ENCODE peak calls at places on chromosomes 7 and 10, in eight cellular contexts. One of them, this sample, is unnamed.

GRCh38 chr10:79224992-79225391 is 122.3 kb upstream of the PPIF start:
- DNase-seq in central memory CD4-positive, alpha-beta T cell: no peak
- DNase-seq in NCI-H1105: no peak
- DNase-seq in AG08395: no peak
- DNase-seq in M059J: no peak
- DNase-seq in H7: no peak
- DNase-seq in GM13977: no peak
- DNase-seq in fibroblast of the conjunctiva: no peak
- DNase-seq in this sample: no peak

GRCh38 chr7:6074612-6075380 is 43.6 kb downstream of the ANKRD61 start:
- DNase-seq in GM13977: no peak
- DNase-seq in M059J: no peak
- DNase-seq in central memory CD4-positive, alpha-beta T cell: no peak
- DNase-seq in H7: no peak
- DNase-seq in fibroblast of the conjunctiva: no peak
- DNase-seq in AG08395: no peak
- DNase-seq in NCI-H1105: no peak
- DNase-seq in this sample: no peak

GRCh38 chr10:59991117-59991516 is 84.8 kb upstream of the CCDC6 start:
- DNase-seq in central memory CD4-positive, alpha-beta T cell: no peak
- DNase-seq in H7: no peak
- DNase-seq in NCI-H1105: peak
- DNase-seq in M059J: no peak
- DNase-seq in GM13977: no peak
- DNase-seq in AG08395: no peak
- DNase-seq in fibroblast of the conjunctiva: no peak
- DNase-seq in this sample: no peak

GRCh38 chr10:19629559-19629958 is 186.7 kb upstream of the PLXDC2 start:
- DNase-seq in fibroblast of the conjunctiva: peak
- DNase-seq in GM13977: no peak
- DNase-seq in AG08395: peak
- DNase-seq in central memory CD4-positive, alpha-beta T cell: no peak
- DNase-seq in M059J: no peak
- DNase-seq in NCI-H1105: no peak
- DNase-seq in H7: peak
- DNase-seq in this sample: peak

GRCh38 chr10:57818522-57818921 is 449.2 kb downstream of the IPMK start:
- DNase-seq in GM13977: no peak
- DNase-seq in AG08395: no peak
- DNase-seq in H7: no peak
- DNase-seq in fibroblast of the conjunctiva: no peak
- DNase-seq in M059J: no peak
- DNase-seq in NCI-H1105: peak
- DNase-seq in central memory CD4-positive, alpha-beta T cell: no peak
- DNase-seq in this sample: no peak

GRCh38 chr10:61939575-61940301 is 38.2 kb downstream of the ARID5B start:
- DNase-seq in fibroblast of the conjunctiva: peak
- DNase-seq in AG08395: peak
- DNase-seq in M059J: peak
- DNase-seq in GM13977: no peak
- DNase-seq in central memory CD4-positive, alpha-beta T cell: no peak
- DNase-seq in NCI-H1105: no peak
- DNase-seq in H7: no peak
- DNase-seq in this sample: peak

GRCh38 chr7:151689196-151689971 is 169.7 kb upstream of the RHEB start:
- DNase-seq in central memory CD4-positive, alpha-beta T cell: no peak
- DNase-seq in M059J: peak
- DNase-seq in GM13977: no peak
- DNase-seq in NCI-H1105: peak
- DNase-seq in H7: peak
- DNase-seq in AG08395: no peak
- DNase-seq in fibroblast of the conjunctiva: no peak
- DNase-seq in this sample: no peak

GRCh38 chr10:90530526-90530925 is 327.3 kb downstream of the HTR7 start:
- DNase-seq in AG08395: no peak
- DNase-seq in fibroblast of the conjunctiva: no peak
- DNase-seq in M059J: peak
- DNase-seq in GM13977: no peak
- DNase-seq in H7: no peak
- DNase-seq in NCI-H1105: no peak
- DNase-seq in central memory CD4-positive, alpha-beta T cell: no peak
- DNase-seq in this sample: no peak

GRCh38 chr7:105354383-105354782 is 34.3 kb downstream of the SRPK2 start:
- DNase-seq in central memory CD4-positive, alpha-beta T cell: no peak
- DNase-seq in M059J: no peak
- DNase-seq in fibroblast of the conjunctiva: no peak
- DNase-seq in GM13977: no peak
- DNase-seq in NCI-H1105: no peak
- DNase-seq in H7: no peak
- DNase-seq in AG08395: no peak
- DNase-seq in this sample: no peak

GRCh38 chr7:94540428-94540827 is 30.8 kb downstream of the CASD1 start:
- DNase-seq in AG08395: no peak
- DNase-seq in M059J: no peak
- DNase-seq in fibroblast of the conjunctiva: no peak
- DNase-seq in H7: no peak
- DNase-seq in GM13977: no peak
- DNase-seq in NCI-H1105: no peak
- DNase-seq in central memory CD4-positive, alpha-beta T cell: no peak
- DNase-seq in this sample: no peak

GRCh38 chr7:2851499-2851898 is 7.4 kb upstream of the GNA12 start:
- DNase-seq in central memory CD4-positive, alpha-beta T cell: no peak
- DNase-seq in H7: no peak
- DNase-seq in NCI-H1105: no peak
- DNase-seq in GM13977: no peak
- DNase-seq in AG08395: no peak
- DNase-seq in M059J: peak
- DNase-seq in fibroblast of the conjunctiva: no peak
- DNase-seq in this sample: no peak

GRCh38 chr10:124214610-124215009 is 121.2 kb upstream of the CHST15 start:
- DNase-seq in central memory CD4-positive, alpha-beta T cell: no peak
- DNase-seq in GM13977: no peak
- DNase-seq in NCI-H1105: no peak
- DNase-seq in fibroblast of the conjunctiva: no peak
- DNase-seq in AG08395: no peak
- DNase-seq in M059J: no peak
- DNase-seq in H7: no peak
- DNase-seq in this sample: no peak

GRCh38 chr7:7620644-7621210 is 19.8 kb upstream of the UMAD1 start:
- DNase-seq in central memory CD4-positive, alpha-beta T cell: no peak
- DNase-seq in NCI-H1105: no peak
- DNase-seq in AG08395: no peak
- DNase-seq in GM13977: no peak
- DNase-seq in fibroblast of the conjunctiva: no peak
- DNase-seq in H7: no peak
- DNase-seq in M059J: no peak
- DNase-seq in this sample: no peak

GRCh38 chr10:1411451-1411850 is 325.9 kb downstream of the ADARB2 start:
- DNase-seq in central memory CD4-positive, alpha-beta T cell: no peak
- DNase-seq in fibroblast of the conjunctiva: no peak
- DNase-seq in GM13977: no peak
- DNase-seq in AG08395: no peak
- DNase-seq in H7: peak
- DNase-seq in NCI-H1105: no peak
- DNase-seq in M059J: no peak
- DNase-seq in this sample: no peak

GRCh38 chr7:80907141-80907601 is 11.7 kb downstream of the SEMA3C start:
- DNase-seq in central memory CD4-positive, alpha-beta T cell: no peak
- DNase-seq in fibroblast of the conjunctiva: no peak
- DNase-seq in M059J: peak
- DNase-seq in GM13977: no peak
- DNase-seq in H7: no peak
- DNase-seq in NCI-H1105: no peak
- DNase-seq in AG08395: no peak
- DNase-seq in this sample: no peak

GRCh38 chr10:126191192-126191591 is 197.1 kb downstream of the ADAM12 start:
- DNase-seq in M059J: peak
- DNase-seq in NCI-H1105: no peak
- DNase-seq in H7: no peak
- DNase-seq in GM13977: no peak
- DNase-seq in central memory CD4-positive, alpha-beta T cell: no peak
- DNase-seq in fibroblast of the conjunctiva: no peak
- DNase-seq in AG08395: no peak
- DNase-seq in this sample: no peak

GRCh38 chr7:138978541-138979184 is 2.5 kb downstream of the KIAA1549 start:
- DNase-seq in fibroblast of the conjunctiva: no peak
- DNase-seq in AG08395: no peak
- DNase-seq in NCI-H1105: no peak
- DNase-seq in M059J: no peak
- DNase-seq in central memory CD4-positive, alpha-beta T cell: no peak
- DNase-seq in H7: no peak
- DNase-seq in GM13977: no peak
- DNase-seq in this sample: no peak

GRCh38 chr10:79017882-79018550 is 50.8 kb upstream of the ZMIZ1 start:
- DNase-seq in GM13977: no peak
- DNase-seq in M059J: no peak
- DNase-seq in H7: no peak
- DNase-seq in fibroblast of the conjunctiva: no peak
- DNase-seq in NCI-H1105: no peak
- DNase-seq in central memory CD4-positive, alpha-beta T cell: no peak
- DNase-seq in AG08395: no peak
- DNase-seq in this sample: no peak

GRCh38 chr7:36278069-36278766 is 111.4 kb upstream of the ANLN start:
- DNase-seq in GM13977: no peak
- DNase-seq in NCI-H1105: no peak
- DNase-seq in H7: no peak
- DNase-seq in central memory CD4-positive, alpha-beta T cell: no peak
- DNase-seq in AG08395: no peak
- DNase-seq in M059J: no peak
- DNase-seq in fibroblast of the conjunctiva: no peak
- DNase-seq in this sample: no peak

GRCh38 chr7:22354462-22354861 is 2.5 kb downstream of the RAPGEF5 start:
- DNase-seq in GM13977: no peak
- DNase-seq in fibroblast of the conjunctiva: no peak
- DNase-seq in H7: no peak
- DNase-seq in NCI-H1105: no peak
- DNase-seq in AG08395: no peak
- DNase-seq in M059J: no peak
- DNase-seq in central memory CD4-positive, alpha-beta T cell: no peak
- DNase-seq in this sample: no peak

This sample was measured in AG09309.